ENCODE peak calls at places on chromosomes 5 and 9, in four cellular contexts. L is WTC11, W is K562, Z is HepG2. F is an unnamed sample.

GRCh38 chr9:133803028-133803585 is 65.0 kb upstream of the SARDH start:
- DNase-seq in L (no peak), W (no peak), Z (no peak), F (no peak)

GRCh38 chr5:136420168-136420916 is 55.0 kb upstream of the TRPC7 start:
- DNase-seq in L (no peak), W (no peak), Z (no peak), F (no peak)

GRCh38 chr9:99377790-99378775 is 156.0 kb downstream of the SEC61B start:
- DNase-seq in L (no peak), W (no peak), Z (peak), F (no peak)

GRCh38 chr5:161411156-161411555 is 135.4 kb downstream of the GABRB2 start:
- DNase-seq in L (no peak), W (no peak), Z (no peak), F (no peak)

GRCh38 chr5:143350790-143351603 is 52.5 kb downstream of the NR3C1 start:
- DNase-seq in L (no peak), W (no peak), Z (no peak), F (no peak)

GRCh38 chr9:128087262-128087661 is 19.2 kb downstream of the SLC25A25 start:
- DNase-seq in L (no peak), W (no peak), Z (no peak), F (no peak)

GRCh38 chr9:98887918-98888510 is 55.7 kb upstream of the COL15A1 start:
- DNase-seq in L (no peak), W (no peak), Z (no peak), F (no peak)

GRCh38 chr5:52657231-52657645 is 130.5 kb upstream of the ITGA1 start:
- DNase-seq in L (no peak), W (peak), Z (peak), F (no peak)

GRCh38 chr5:163108351-163108750 is 329.0 kb upstream of the CCNG1 start:
- DNase-seq in L (no peak), W (no peak), Z (no peak), F (no peak)

GRCh38 chr9:26689041-26689440 is 203.6 kb downstream of the CAAP1 start:
- DNase-seq in L (no peak), W (no peak), Z (no peak), F (no peak)

GRCh38 chr5:79795764-79796398 is 106.2 kb downstream of the CMYA5 start:
- DNase-seq in L (no peak), W (peak), Z (no peak), F (no peak)

GRCh38 chr5:141914154-141914743 is 9.4 kb upstream of the DELE1 start:
- DNase-seq in L (peak), W (peak), Z (no peak), F (no peak)
- TF ChIP-seq CREM in L (no peak), W (peak), Z (no peak), F (no peak)

DNA sequence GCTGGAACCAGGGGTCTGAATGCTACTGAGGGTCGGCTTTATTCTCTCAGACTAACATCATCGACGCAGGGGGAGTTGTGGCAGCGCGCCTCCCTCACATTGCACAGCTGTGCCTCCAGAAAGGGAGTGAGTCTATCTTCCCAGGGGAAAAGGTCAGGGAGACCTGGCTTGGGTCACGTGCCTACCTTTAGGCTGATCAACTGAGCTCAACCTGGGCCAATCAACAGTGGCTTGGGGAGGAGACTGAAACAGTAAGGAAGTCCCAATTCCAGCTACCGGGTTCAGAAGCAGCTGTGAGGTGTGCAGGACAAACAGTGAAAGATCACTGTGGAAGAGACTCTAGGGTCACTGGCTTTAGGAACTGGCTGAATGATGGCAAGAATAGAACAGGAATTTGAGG is 14.3 kb downstream of the SNX30 start:
- DNase-seq in L (peak), W (peak), Z (peak), F (no peak)
- TF ChIP-seq CREM in L (no peak), W (no peak), Z (no peak), F (no peak)

GRCh38 chr5:157860898-157861894 is 2.3 kb upstream of the CLINT1 start:
- DNase-seq in L (no peak), W (no peak), Z (peak), F (peak)
- TF ChIP-seq CREM in L (no peak), W (no peak), Z (no peak), F (peak)

GRCh38 chr5:42994285-42995151 is 45.6 kb downstream of the ANXA2R start:
- DNase-seq in L (peak), W (peak), Z (peak), F (no peak)

GRCh38 chr5:42995152-42995751 is 44.9 kb downstream of the ANXA2R start:
- DNase-seq in L (no peak), W (no peak), Z (no peak), F (no peak)

GRCh38 chr5:42992035-42992570 is 48.0 kb downstream of the ANXA2R start:
- DNase-seq in L (peak), W (peak), Z (peak), F (no peak)

GRCh38 chr5:42991477-42992034 is 48.6 kb downstream of the ANXA2R start:
- DNase-seq in L (peak), W (no peak), Z (no peak), F (no peak)

DNA sequence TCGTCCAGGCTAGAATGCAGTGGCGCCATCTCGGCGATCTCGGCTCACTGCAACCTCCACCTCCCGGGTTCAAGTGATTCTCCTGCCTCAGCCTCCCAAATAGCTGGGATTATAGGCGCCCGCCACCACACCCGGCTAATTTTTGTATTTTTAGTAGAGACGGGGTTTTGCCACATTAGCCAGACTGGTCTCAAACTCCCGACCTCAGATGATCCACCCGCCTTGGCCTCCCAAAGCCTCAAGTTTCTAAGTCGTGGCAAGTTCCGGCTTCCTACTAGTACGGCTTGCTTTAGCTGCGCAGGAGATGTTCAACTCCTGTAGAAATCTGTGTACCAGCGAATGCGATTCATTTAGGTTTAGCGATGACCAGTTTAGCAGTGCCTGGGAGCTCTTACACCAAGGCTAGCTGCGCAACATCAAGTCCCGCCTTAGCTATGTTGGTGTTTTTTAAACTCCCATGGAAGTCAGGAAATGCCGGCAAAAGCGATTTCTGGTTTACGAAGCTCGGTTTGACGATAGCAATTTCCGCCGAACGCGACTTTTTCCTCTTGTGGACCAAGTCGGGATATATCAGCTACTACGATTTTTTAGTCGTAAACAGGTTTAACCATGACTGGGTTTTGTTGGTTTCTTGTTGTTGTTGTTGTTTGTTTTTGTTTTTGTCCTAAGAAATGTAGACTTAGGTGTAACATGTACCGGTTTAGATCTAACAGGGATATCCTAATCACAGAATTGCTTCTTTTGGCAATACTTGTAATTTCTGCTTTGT is 46.4 kb downstream of the ANXA2R start:
- DNase-seq in L (no peak), W (no peak), Z (no peak), F (no peak)
- TF ChIP-seq CREM in L (no peak), W (peak), Z (no peak), F (no peak)

GRCh38 chr5:74240783-74241750 is 399.5 kb downstream of the ENC1 start:
- DNase-seq in L (no peak), W (no peak), Z (no peak), F (no peak)
- TF ChIP-seq CREM in L (no peak), W (no peak), Z (no peak), F (no peak)

DNA sequence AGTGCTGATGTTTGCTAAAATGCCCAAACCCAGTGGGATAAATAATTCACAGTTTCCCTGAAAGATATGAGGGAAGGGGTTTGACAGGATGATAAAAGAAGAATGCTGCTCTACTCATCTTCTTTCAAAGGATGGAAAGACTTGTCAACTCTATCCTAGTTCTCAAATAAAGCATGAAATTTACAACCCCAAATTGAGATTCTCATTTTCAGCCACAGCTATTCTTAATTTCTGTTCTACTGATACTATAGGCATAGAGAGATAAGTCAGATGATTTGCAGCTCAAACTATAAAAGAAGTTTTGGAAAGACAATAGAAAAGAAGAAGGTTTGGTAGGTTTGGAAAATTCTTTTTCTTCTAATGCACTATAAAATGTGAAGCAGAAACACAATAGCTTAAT is 542.6 kb downstream of the CSNK1G3 start:
- DNase-seq in L (no peak), W (no peak), Z (no peak), F (no peak)
- TF ChIP-seq CREM in L (no peak), W (no peak), Z (no peak), F (no peak)

GRCh38 chr9:121298016-121298538 is 30.1 kb downstream of the GSN start:
- DNase-seq in L (no peak), W (no peak), Z (peak), F (no peak)

GRCh38 chr9:121298689-121299112 is 30.7 kb downstream of the GSN start:
- DNase-seq in L (no peak), W (no peak), Z (peak), F (no peak)

GRCh38 chr9:121299467-121300282 is 31.7 kb downstream of the GSN start:
- DNase-seq in L (peak), W (no peak), Z (no peak), F (no peak)

GRCh38 chr9:121300283-121301119 is 32.5 kb downstream of the GSN start:
- DNase-seq in L (no peak), W (no peak), Z (no peak), F (no peak)

GRCh38 chr9:121299125-121299466 is 31.1 kb downstream of the GSN start:
- DNase-seq in L (peak), W (no peak), Z (no peak), F (no peak)
- TF ChIP-seq CREM in L (no peak), W (no peak), Z (no peak), F (no peak)

GRCh38 chr9:129709471-129710460 is 43.1 kb downstream of the PTGES start:
- DNase-seq in L (no peak), W (no peak), Z (no peak), F (no peak)
- TF ChIP-seq CREM in L (no peak), W (no peak), Z (no peak), F (no peak)

F was measured in GM12878.